ENCODE peak calls at places on chromosomes 6 and 20, in ten cellular contexts. K is breast epithelium; B is spleen; A is CD4-positive, alpha-beta memory T cell; G is lower lobe of right lung; J is tibial nerve; N is uterus; L is aorta; T is effector memory CD4-positive, alpha-beta T cell; V is cardiac muscle cell. X is an unnamed sample.

GRCh38 chr6:25831532-25832306 is at the start of gene SLC17A1:
- DNase-seq in T (no peak), J (no peak), N (no peak), G (no peak), L (no peak), B (no peak), V (no peak), K (no peak), A (no peak), X (no peak)

GRCh38 chr6:44035621-44036020 is 91.6 kb downstream of the MRPL14 start:
- DNase-seq in B (no peak), L (no peak), J (no peak), G (no peak), K (no peak), N (no peak), A (no peak), T (no peak), V (no peak), X (no peak)

GRCh38 chr20:43583982-43584432 is 6.7 kb upstream of the IFT52 start:
- DNase-seq in L (peak; percentile 92), K (no peak), A (no peak), G (peak; percentile 73), V (peak; percentile 54), B (peak; percentile 75), T (no peak), N (peak; percentile 33), J (peak; percentile 74), X (peak; percentile 46)

GRCh38 chr6:170045981-170046667 is 244.8 kb downstream of the DLL1 start:
- DNase-seq in V (no peak), G (peak; percentile 34), L (peak; percentile 53), N (no peak), T (no peak), A (no peak), B (peak; percentile 51), K (no peak), J (no peak), X (no peak)

GRCh38 chr20:15179426-15180190 is 842.2 kb upstream of the FLRT3 start:
- DNase-seq in A (no peak), L (no peak), B (no peak), K (no peak), J (no peak), V (no peak), N (no peak), T (no peak), G (no peak), X (peak; percentile 19)

GRCh38 chr20:39602649-39603048 is 640.5 kb downstream of the DHX35 start:
- DNase-seq in G (no peak), T (no peak), N (no peak), V (no peak), J (no peak), A (no peak), K (no peak), B (no peak), L (no peak), X (no peak)

GRCh38 chr6:129469070-129469662 is 240.8 kb downstream of the ARHGAP18 start:
- DNase-seq in B (no peak), L (no peak), K (no peak), A (no peak), J (no peak), G (no peak), N (no peak), T (no peak), V (no peak), X (no peak)

GRCh38 chr6:90989763-90990162 is 402.9 kb upstream of the MAP3K7 start:
- DNase-seq in N (no peak), V (no peak), K (no peak), B (no peak), L (no peak), A (no peak), G (no peak), J (no peak), T (no peak), X (no peak)

GRCh38 chr6:34247481-34248197 is 1.2 kb downstream of the SMIM29 start:
- DNase-seq in K (no peak), J (no peak), L (peak; percentile 75), G (peak; percentile 44), B (peak; percentile 83), A (no peak), V (no peak), T (no peak), N (peak; percentile 23), X (no peak)

GRCh38 chr6:3835055-3835731 is 14.0 kb upstream of the FAM50B start:
- DNase-seq in V (no peak), K (no peak), G (no peak), B (no peak), T (no peak), J (peak; percentile 75), N (no peak), A (no peak), L (no peak), X (no peak)

GRCh38 chr6:70954750-70955149 is 2.1 kb downstream of the B3GAT2 start:
- DNase-seq in V (no peak), A (no peak), J (no peak), B (no peak), N (no peak), G (no peak), T (no peak), L (peak; percentile 54), K (no peak), X (no peak)

GRCh38 chr6:158688860-158689259 is 39.0 kb downstream of the SYTL3 start:
- DNase-seq in K (no peak), L (no peak), N (no peak), T (no peak), A (no peak), J (no peak), B (no peak), V (no peak), G (no peak), X (no peak)

GRCh38 chr20:62696431-62696957 is 12.1 kb upstream of the NTSR1 start:
- DNase-seq in J (no peak), N (no peak), K (no peak), L (no peak), V (no peak), B (no peak), T (no peak), A (no peak), G (no peak), X (no peak)
- H3K4me1 ChIP-seq in J (peaks cover 7% of the 10 kb centered on the region), N (no peaks in the 10 kb centered on the region), K (no peaks in the 10 kb centered on the region), L (no peaks in the 10 kb centered on the region), V (no peaks in the 10 kb centered on the region), B (no peaks in the 10 kb centered on the region), T (no peaks in the 10 kb centered on the region), A (no peaks in the 10 kb centered on the region), G (no peaks in the 10 kb centered on the region), X (no peaks in the 10 kb centered on the region)

GRCh38 chr20:2874456-2874855 is 1.2 kb downstream of the PTPRA start:
- DNase-seq in B (no peak), A (no peak), K (no peak), T (no peak), V (no peak), J (no peak), L (no peak), G (no peak), N (no peak), X (no peak)
- H3K27ac ChIP-seq in B (no peak overlapping the region), A (peak overlapping the region; percentile 66), K (no peak overlapping the region), T (peak overlapping the region; percentile 57), V (no peak overlapping the region), J (peak overlapping the region; percentile 11), L (no peak overlapping the region), G (peak overlapping the region; percentile 83), N (peak overlapping the region; percentile 89), X (no peak overlapping the region)

GRCh38 chr6:101392561-101393230 is 812 bp upstream of the GRIK2 start:
- DNase-seq in A (no peak), T (no peak), N (no peak), L (no peak), K (no peak), J (no peak), G (no peak), B (no peak), V (no peak), X (no peak)

GRCh38 chr6:101395345-101395744 is 1.8 kb downstream of the GRIK2 start:
- DNase-seq in N (no peak), J (no peak), T (no peak), A (no peak), K (no peak), V (no peak), L (no peak), G (no peak), B (no peak), X (no peak)

GRCh38 chr6:101396552-101397173 is 3.2 kb downstream of the GRIK2 start:
- DNase-seq in G (no peak), A (no peak), V (peak; percentile 91), L (peak; percentile 83), B (no peak), T (peak; percentile 2), J (peak; percentile 48), N (no peak), K (no peak), X (peak; percentile 57)

GRCh38 chr6:101391772-101392560 is 1.5 kb upstream of the GRIK2 start:
- DNase-seq in T (no peak), K (no peak), B (no peak), J (no peak), N (no peak), G (no peak), A (no peak), L (no peak), V (no peak), X (no peak)

DNA sequence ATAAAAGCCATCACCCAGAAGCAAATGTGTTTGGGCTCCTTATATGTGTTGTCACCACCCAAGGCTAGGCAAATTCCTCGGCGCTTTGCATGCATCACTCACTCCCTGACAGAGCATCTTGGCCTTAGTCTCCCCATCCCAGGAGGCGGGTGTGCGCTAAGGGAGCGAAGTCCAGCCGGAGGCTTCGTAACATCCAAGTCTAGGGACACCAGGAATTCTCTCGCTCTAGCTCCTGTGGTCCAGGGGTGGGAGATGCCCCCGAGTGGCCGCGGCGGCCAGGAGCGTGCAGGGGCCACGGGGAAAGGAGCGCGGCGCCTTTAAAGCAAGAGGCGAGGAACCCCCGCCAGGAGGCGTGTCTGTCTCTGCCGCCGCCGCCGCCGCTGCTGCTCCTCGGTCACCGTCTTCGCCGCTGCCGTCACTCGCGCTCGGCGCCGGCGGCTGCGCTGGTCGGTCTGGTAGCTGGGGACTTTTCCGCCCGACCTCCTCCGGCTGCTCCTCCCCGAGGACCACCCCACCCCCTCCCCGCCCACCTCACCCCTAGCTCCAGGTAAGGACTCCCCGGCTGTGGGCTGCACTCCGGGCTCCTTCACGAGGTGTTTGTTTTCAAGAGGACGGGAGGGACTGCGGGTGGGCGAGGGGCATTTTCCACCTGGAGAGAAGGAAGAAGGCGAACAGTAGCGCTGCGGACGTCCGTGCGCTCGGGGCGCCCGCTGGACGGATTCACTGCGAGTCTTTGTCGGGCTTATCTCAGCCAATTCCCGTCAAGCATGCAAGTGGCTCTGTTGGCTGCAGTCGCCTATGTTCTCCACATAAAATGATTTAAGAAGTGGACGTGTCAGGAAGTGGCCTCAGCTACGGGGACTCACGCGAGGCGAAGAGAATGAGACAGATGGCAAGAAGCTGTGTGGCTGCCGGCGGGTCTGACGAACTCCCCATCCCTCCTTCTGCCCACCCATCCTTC is at the start of gene GRIK2:
- DNase-seq in N (no peak), G (no peak), T (no peak), V (peak; percentile 78), L (peak; percentile 75), K (no peak), J (no peak), B (no peak), A (no peak), X (no peak)
- H3K4me3 ChIP-seq in N (peak within 1 kb of the TSS; percentile 7), G (peak within 1 kb of the TSS; percentile 34), T (no peak within 1 kb of the TSS), V (peak within 1 kb of the TSS; percentile 40), L (peak within 1 kb of the TSS; percentile 31), K (peak within 1 kb of the TSS; percentile 32), J (peak within 1 kb of the TSS; percentile 44), B (peak within 1 kb of the TSS; percentile 15), A (no peak within 1 kb of the TSS), X (peak within 1 kb of the TSS; percentile 69)

DNA sequence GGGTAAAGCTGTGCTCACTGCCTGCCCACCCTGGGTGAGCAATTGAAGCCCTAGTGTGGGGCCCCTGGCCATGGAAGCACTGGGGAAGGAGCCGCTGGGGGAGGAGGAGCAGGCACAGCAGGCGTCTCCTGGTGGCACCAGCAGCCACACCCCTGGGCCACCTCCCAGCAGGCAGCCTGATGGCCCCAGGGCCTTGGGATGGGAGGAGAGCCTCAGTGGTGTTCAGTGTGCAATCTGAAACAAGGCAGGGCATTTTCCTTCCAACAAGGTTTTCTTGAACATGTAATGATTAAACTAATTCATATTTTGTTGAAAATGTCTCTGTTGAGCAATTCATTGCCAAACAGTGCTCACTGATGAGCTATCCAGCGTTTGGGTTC is 151.0 kb downstream of the ZDHHC14 start:
- DNase-seq in V (no peak), T (no peak), A (no peak), K (no peak), L (no peak), J (no peak), B (no peak), N (no peak), G (no peak), X (no peak)
- H3K4me1 ChIP-seq in V (no peaks in the 10 kb centered on the region), T (peaks cover 5% of the 10 kb centered on the region), A (peaks cover 23% of the 10 kb centered on the region), K (peaks cover 5% of the 10 kb centered on the region), L (peaks cover 3% of the 10 kb centered on the region), J (peaks cover 50% of the 10 kb centered on the region), B (peaks cover 23% of the 10 kb centered on the region), N (peaks cover 7% of the 10 kb centered on the region), G (peaks cover 31% of the 10 kb centered on the region), X (peaks cover 36% of the 10 kb centered on the region)